ENCODE peak calls at places on chromosome 20, in six cellular contexts. One of them, this sample, is unnamed.

GRCh38 chr20:48186915-48187314 is 401.6 kb upstream of the SULF2 start:
- DNase-seq in EL: no peak
- DNase-seq in HEK293T: no peak
- DNase-seq in activated CD8-positive, alpha-beta memory T cell treated with anti-CD3 and anti-CD28 coated beads, Interleukin-2, amount 50 U/mL, for 4 hours: no peak
- DNase-seq in stimulated activated CD4-positive, alpha-beta T cell treated with anti-CD3 and anti-CD28 coated beads, Interleukin-4, amount 100 ng/mL, for 48 hours: no peak
- DNase-seq in NCI-H1105: no peak
- DNase-seq in this sample: peak

GRCh38 chr20:11350126-11351005 is 567.3 kb upstream of the BTBD3 start:
- DNase-seq in NCI-H1105: no peak
- DNase-seq in stimulated activated CD4-positive, alpha-beta T cell treated with anti-CD3 and anti-CD28 coated beads, Interleukin-4, amount 100 ng/mL, for 48 hours: no peak
- DNase-seq in activated CD8-positive, alpha-beta memory T cell treated with anti-CD3 and anti-CD28 coated beads, Interleukin-2, amount 50 U/mL, for 4 hours: no peak
- DNase-seq in HEK293T: no peak
- DNase-seq in EL: peak
- DNase-seq in this sample: peak

GRCh38 chr20:31974975-31975481 is 7.1 kb downstream of the XKR7 start:
- DNase-seq in EL: peak
- DNase-seq in stimulated activated CD4-positive, alpha-beta T cell treated with anti-CD3 and anti-CD28 coated beads, Interleukin-4, amount 100 ng/mL, for 48 hours: no peak
- DNase-seq in NCI-H1105: no peak
- DNase-seq in activated CD8-positive, alpha-beta memory T cell treated with anti-CD3 and anti-CD28 coated beads, Interleukin-2, amount 50 U/mL, for 4 hours: no peak
- DNase-seq in HEK293T: no peak
- DNase-seq in this sample: no peak

GRCh38 chr20:35742741-35743523 is 872 bp upstream of the RBM39 start:
- DNase-seq in EL: peak
- DNase-seq in activated CD8-positive, alpha-beta memory T cell treated with anti-CD3 and anti-CD28 coated beads, Interleukin-2, amount 50 U/mL, for 4 hours: no peak
- DNase-seq in HEK293T: no peak
- DNase-seq in NCI-H1105: no peak
- DNase-seq in stimulated activated CD4-positive, alpha-beta T cell treated with anti-CD3 and anti-CD28 coated beads, Interleukin-4, amount 100 ng/mL, for 48 hours: no peak
- DNase-seq in this sample: peak

GRCh38 chr20:18553746-18554145 is 13.5 kb upstream of the SMIM26 start:
- DNase-seq in HEK293T: no peak
- DNase-seq in EL: no peak
- DNase-seq in activated CD8-positive, alpha-beta memory T cell treated with anti-CD3 and anti-CD28 coated beads, Interleukin-2, amount 50 U/mL, for 4 hours: no peak
- DNase-seq in NCI-H1105: no peak
- DNase-seq in stimulated activated CD4-positive, alpha-beta T cell treated with anti-CD3 and anti-CD28 coated beads, Interleukin-4, amount 100 ng/mL, for 48 hours: no peak
- DNase-seq in this sample: peak

GRCh38 chr20:43895235-43895634 is 19.4 kb upstream of the TOX2 start:
- DNase-seq in NCI-H1105: no peak
- DNase-seq in HEK293T: no peak
- DNase-seq in activated CD8-positive, alpha-beta memory T cell treated with anti-CD3 and anti-CD28 coated beads, Interleukin-2, amount 50 U/mL, for 4 hours: no peak
- DNase-seq in EL: peak
- DNase-seq in stimulated activated CD4-positive, alpha-beta T cell treated with anti-CD3 and anti-CD28 coated beads, Interleukin-4, amount 100 ng/mL, for 48 hours: no peak
- DNase-seq in this sample: no peak

GRCh38 chr20:53865905-53866786 is 204.2 kb downstream of the BCAS1 start:
- DNase-seq in HEK293T: no peak
- DNase-seq in activated CD8-positive, alpha-beta memory T cell treated with anti-CD3 and anti-CD28 coated beads, Interleukin-2, amount 50 U/mL, for 4 hours: no peak
- DNase-seq in stimulated activated CD4-positive, alpha-beta T cell treated with anti-CD3 and anti-CD28 coated beads, Interleukin-4, amount 100 ng/mL, for 48 hours: no peak
- DNase-seq in EL: peak
- DNase-seq in NCI-H1105: no peak
- DNase-seq in this sample: peak

GRCh38 chr20:62804632-62805364 is at the start of gene OGFR:
- DNase-seq in EL: peak
- DNase-seq in NCI-H1105: peak
- DNase-seq in HEK293T: peak
- DNase-seq in stimulated activated CD4-positive, alpha-beta T cell treated with anti-CD3 and anti-CD28 coated beads, Interleukin-4, amount 100 ng/mL, for 48 hours: peak
- DNase-seq in activated CD8-positive, alpha-beta memory T cell treated with anti-CD3 and anti-CD28 coated beads, Interleukin-2, amount 50 U/mL, for 4 hours: peak
- DNase-seq in this sample: peak

GRCh38 chr20:9323622-9324021 is 190.8 kb upstream of the LAMP5 start:
- DNase-seq in HEK293T: peak
- DNase-seq in EL: no peak
- DNase-seq in stimulated activated CD4-positive, alpha-beta T cell treated with anti-CD3 and anti-CD28 coated beads, Interleukin-4, amount 100 ng/mL, for 48 hours: no peak
- DNase-seq in NCI-H1105: no peak
- DNase-seq in activated CD8-positive, alpha-beta memory T cell treated with anti-CD3 and anti-CD28 coated beads, Interleukin-2, amount 50 U/mL, for 4 hours: no peak
- DNase-seq in this sample: peak

GRCh38 chr20:32183947-32184635 is 23.5 kb downstream of the PLAGL2 start:
- DNase-seq in EL: no peak
- DNase-seq in NCI-H1105: no peak
- DNase-seq in stimulated activated CD4-positive, alpha-beta T cell treated with anti-CD3 and anti-CD28 coated beads, Interleukin-4, amount 100 ng/mL, for 48 hours: no peak
- DNase-seq in HEK293T: no peak
- DNase-seq in activated CD8-positive, alpha-beta memory T cell treated with anti-CD3 and anti-CD28 coated beads, Interleukin-2, amount 50 U/mL, for 4 hours: no peak
- DNase-seq in this sample: no peak

GRCh38 chr20:20679306-20679705 is 33.1 kb downstream of the RALGAPA2 start:
- DNase-seq in HEK293T: no peak
- DNase-seq in NCI-H1105: no peak
- DNase-seq in EL: no peak
- DNase-seq in activated CD8-positive, alpha-beta memory T cell treated with anti-CD3 and anti-CD28 coated beads, Interleukin-2, amount 50 U/mL, for 4 hours: no peak
- DNase-seq in stimulated activated CD4-positive, alpha-beta T cell treated with anti-CD3 and anti-CD28 coated beads, Interleukin-4, amount 100 ng/mL, for 48 hours: no peak
- DNase-seq in this sample: no peak

GRCh38 chr20:61459705-61460104 is 207.6 kb downstream of the CDH4 start:
- DNase-seq in EL: no peak
- DNase-seq in NCI-H1105: no peak
- DNase-seq in activated CD8-positive, alpha-beta memory T cell treated with anti-CD3 and anti-CD28 coated beads, Interleukin-2, amount 50 U/mL, for 4 hours: no peak
- DNase-seq in stimulated activated CD4-positive, alpha-beta T cell treated with anti-CD3 and anti-CD28 coated beads, Interleukin-4, amount 100 ng/mL, for 48 hours: no peak
- DNase-seq in HEK293T: no peak
- DNase-seq in this sample: no peak

GRCh38 chr20:18991012-18991411 is 177.4 kb downstream of the SCP2D1 start:
- DNase-seq in NCI-H1105: no peak
- DNase-seq in stimulated activated CD4-positive, alpha-beta T cell treated with anti-CD3 and anti-CD28 coated beads, Interleukin-4, amount 100 ng/mL, for 48 hours: no peak
- DNase-seq in HEK293T: no peak
- DNase-seq in EL: no peak
- DNase-seq in activated CD8-positive, alpha-beta memory T cell treated with anti-CD3 and anti-CD28 coated beads, Interleukin-2, amount 50 U/mL, for 4 hours: no peak
- DNase-seq in this sample: no peak

GRCh38 chr20:19758888-19759331 is 852 bp downstream of the RIN2 start:
- DNase-seq in activated CD8-positive, alpha-beta memory T cell treated with anti-CD3 and anti-CD28 coated beads, Interleukin-2, amount 50 U/mL, for 4 hours: no peak
- DNase-seq in HEK293T: peak
- DNase-seq in EL: peak
- DNase-seq in stimulated activated CD4-positive, alpha-beta T cell treated with anti-CD3 and anti-CD28 coated beads, Interleukin-4, amount 100 ng/mL, for 48 hours: no peak
- DNase-seq in NCI-H1105: no peak
- DNase-seq in this sample: peak

GRCh38 chr20:44856847-44857448 is 28.6 kb upstream of the YWHAB start:
- DNase-seq in activated CD8-positive, alpha-beta memory T cell treated with anti-CD3 and anti-CD28 coated beads, Interleukin-2, amount 50 U/mL, for 4 hours: no peak
- DNase-seq in HEK293T: no peak
- DNase-seq in EL: no peak
- DNase-seq in NCI-H1105: no peak
- DNase-seq in stimulated activated CD4-positive, alpha-beta T cell treated with anti-CD3 and anti-CD28 coated beads, Interleukin-4, amount 100 ng/mL, for 48 hours: no peak
- DNase-seq in this sample: no peak

GRCh38 chr20:3784226-3784853 is 2.2 kb downstream of the CENPB start:
- DNase-seq in stimulated activated CD4-positive, alpha-beta T cell treated with anti-CD3 and anti-CD28 coated beads, Interleukin-4, amount 100 ng/mL, for 48 hours: no peak
- DNase-seq in EL: peak
- DNase-seq in activated CD8-positive, alpha-beta memory T cell treated with anti-CD3 and anti-CD28 coated beads, Interleukin-2, amount 50 U/mL, for 4 hours: no peak
- DNase-seq in HEK293T: no peak
- DNase-seq in NCI-H1105: no peak
- DNase-seq in this sample: no peak

GRCh38 chr20:63765082-63765873 is 25.7 kb downstream of the SLC2A4RG start:
- DNase-seq in activated CD8-positive, alpha-beta memory T cell treated with anti-CD3 and anti-CD28 coated beads, Interleukin-2, amount 50 U/mL, for 4 hours: no peak
- DNase-seq in stimulated activated CD4-positive, alpha-beta T cell treated with anti-CD3 and anti-CD28 coated beads, Interleukin-4, amount 100 ng/mL, for 48 hours: no peak
- DNase-seq in EL: no peak
- DNase-seq in HEK293T: no peak
- DNase-seq in NCI-H1105: no peak
- DNase-seq in this sample: no peak

GRCh38 chr20:43590036-43590391 is 723 bp upstream of the IFT52 start:
- DNase-seq in activated CD8-positive, alpha-beta memory T cell treated with anti-CD3 and anti-CD28 coated beads, Interleukin-2, amount 50 U/mL, for 4 hours: no peak
- DNase-seq in HEK293T: peak
- DNase-seq in NCI-H1105: peak
- DNase-seq in EL: no peak
- DNase-seq in stimulated activated CD4-positive, alpha-beta T cell treated with anti-CD3 and anti-CD28 coated beads, Interleukin-4, amount 100 ng/mL, for 48 hours: peak
- DNase-seq in this sample: peak

GRCh38 chr20:4083103-4083864 is 67.9 kb upstream of the RNF24 start:
- DNase-seq in activated CD8-positive, alpha-beta memory T cell treated with anti-CD3 and anti-CD28 coated beads, Interleukin-2, amount 50 U/mL, for 4 hours: no peak
- DNase-seq in HEK293T: no peak
- DNase-seq in stimulated activated CD4-positive, alpha-beta T cell treated with anti-CD3 and anti-CD28 coated beads, Interleukin-4, amount 100 ng/mL, for 48 hours: no peak
- DNase-seq in NCI-H1105: no peak
- DNase-seq in EL: no peak
- DNase-seq in this sample: no peak

GRCh38 chr20:45842169-45842812 is 8.7 kb downstream of the SNX21 start:
- DNase-seq in HEK293T: no peak
- DNase-seq in stimulated activated CD4-positive, alpha-beta T cell treated with anti-CD3 and anti-CD28 coated beads, Interleukin-4, amount 100 ng/mL, for 48 hours: no peak
- DNase-seq in NCI-H1105: no peak
- DNase-seq in activated CD8-positive, alpha-beta memory T cell treated with anti-CD3 and anti-CD28 coated beads, Interleukin-2, amount 50 U/mL, for 4 hours: no peak
- DNase-seq in EL: peak
- DNase-seq in this sample: no peak

GRCh38 chr20:13819885-13820645 is 35.2 kb downstream of the NDUFAF5 start:
- DNase-seq in stimulated activated CD4-positive, alpha-beta T cell treated with anti-CD3 and anti-CD28 coated beads, Interleukin-4, amount 100 ng/mL, for 48 hours: no peak
- DNase-seq in EL: peak
- DNase-seq in activated CD8-positive, alpha-beta memory T cell treated with anti-CD3 and anti-CD28 coated beads, Interleukin-2, amount 50 U/mL, for 4 hours: no peak
- DNase-seq in HEK293T: peak
- DNase-seq in NCI-H1105: peak
- DNase-seq in this sample: peak

GRCh38 chr20:49832632-49833327 is 20.2 kb downstream of the SLC9A8 start:
- DNase-seq in HEK293T: no peak
- DNase-seq in stimulated activated CD4-positive, alpha-beta T cell treated with anti-CD3 and anti-CD28 coated beads, Interleukin-4, amount 100 ng/mL, for 48 hours: no peak
- DNase-seq in EL: no peak
- DNase-seq in NCI-H1105: no peak
- DNase-seq in activated CD8-positive, alpha-beta memory T cell treated with anti-CD3 and anti-CD28 coated beads, Interleukin-2, amount 50 U/mL, for 4 hours: no peak
- DNase-seq in this sample: peak

GRCh38 chr20:22430154-22430745 is 154.1 kb downstream of the FOXA2 start:
- DNase-seq in activated CD8-positive, alpha-beta memory T cell treated with anti-CD3 and anti-CD28 coated beads, Interleukin-2, amount 50 U/mL, for 4 hours: no peak
- DNase-seq in stimulated activated CD4-positive, alpha-beta T cell treated with anti-CD3 and anti-CD28 coated beads, Interleukin-4, amount 100 ng/mL, for 48 hours: no peak
- DNase-seq in HEK293T: no peak
- DNase-seq in NCI-H1105: no peak
- DNase-seq in EL: no peak
- DNase-seq in this sample: no peak

GRCh38 chr20:4051413-4052138 is 36.2 kb upstream of the RNF24 start:
- DNase-seq in EL: no peak
- DNase-seq in HEK293T: no peak
- DNase-seq in NCI-H1105: no peak
- DNase-seq in activated CD8-positive, alpha-beta memory T cell treated with anti-CD3 and anti-CD28 coated beads, Interleukin-2, amount 50 U/mL, for 4 hours: no peak
- DNase-seq in stimulated activated CD4-positive, alpha-beta T cell treated with anti-CD3 and anti-CD28 coated beads, Interleukin-4, amount 100 ng/mL, for 48 hours: no peak
- DNase-seq in this sample: peak

GRCh38 chr20:9144643-9145042 is 75.8 kb downstream of the PLCB4 start:
- DNase-seq in NCI-H1105: no peak
- DNase-seq in stimulated activated CD4-positive, alpha-beta T cell treated with anti-CD3 and anti-CD28 coated beads, Interleukin-4, amount 100 ng/mL, for 48 hours: no peak
- DNase-seq in EL: no peak
- DNase-seq in HEK293T: no peak
- DNase-seq in activated CD8-positive, alpha-beta memory T cell treated with anti-CD3 and anti-CD28 coated beads, Interleukin-2, amount 50 U/mL, for 4 hours: no peak
- DNase-seq in this sample: no peak

GRCh38 chr20:9977629-9978028 is 57.2 kb upstream of the ANKEF1 start:
- DNase-seq in NCI-H1105: no peak
- DNase-seq in stimulated activated CD4-positive, alpha-beta T cell treated with anti-CD3 and anti-CD28 coated beads, Interleukin-4, amount 100 ng/mL, for 48 hours: no peak
- DNase-seq in HEK293T: no peak
- DNase-seq in activated CD8-positive, alpha-beta memory T cell treated with anti-CD3 and anti-CD28 coated beads, Interleukin-2, amount 50 U/mL, for 4 hours: no peak
- DNase-seq in EL: peak
- DNase-seq in this sample: no peak

This sample was measured in cardiac muscle cell.